ENCODE peak calls at places on chromosomes 3 and 15, in seven cellular contexts. One of them, this sample, is unnamed.

GRCh38 chr15:77784361-77785292 is 151.9 kb upstream of the LINGO1 start:
- DNase-seq in HepG2: peak; percentile 14
- DNase-seq in cardiac muscle cell: peak; percentile 30
- DNase-seq in CD4-positive, alpha-beta T cell: no peak
- DNase-seq in stomach: no peak
- DNase-seq in suprapubic skin: no peak
- DNase-seq in upper lobe of left lung: no peak
- DNase-seq in this sample: no peak

GRCh38 chr3:143171141-143171651 is 51.6 kb downstream of the CHST2 start:
- DNase-seq in HepG2: no peak
- DNase-seq in cardiac muscle cell: peak; percentile 75
- DNase-seq in CD4-positive, alpha-beta T cell: no peak
- DNase-seq in stomach: no peak
- DNase-seq in suprapubic skin: no peak
- DNase-seq in upper lobe of left lung: no peak
- DNase-seq in this sample: no peak

GRCh38 chr15:63019539-63020109 is 22.9 kb upstream of the TPM1 start:
- DNase-seq in HepG2: peak; percentile 50
- DNase-seq in cardiac muscle cell: peak; percentile 74
- DNase-seq in CD4-positive, alpha-beta T cell: no peak
- DNase-seq in stomach: peak; percentile 69
- DNase-seq in suprapubic skin: no peak
- DNase-seq in upper lobe of left lung: no peak
- DNase-seq in this sample: no peak

GRCh38 chr3:174342941-174343431 is 516.1 kb upstream of the NAALADL2 start:
- DNase-seq in HepG2: no peak
- DNase-seq in cardiac muscle cell: peak; percentile 19
- DNase-seq in CD4-positive, alpha-beta T cell: no peak
- DNase-seq in stomach: no peak
- DNase-seq in suprapubic skin: no peak
- DNase-seq in upper lobe of left lung: no peak
- DNase-seq in this sample: no peak

GRCh38 chr3:106001923-106002322 is 133.1 kb upstream of the CBLB start:
- DNase-seq in HepG2: no peak
- DNase-seq in cardiac muscle cell: no peak
- DNase-seq in CD4-positive, alpha-beta T cell: no peak
- DNase-seq in stomach: no peak
- DNase-seq in suprapubic skin: no peak
- DNase-seq in upper lobe of left lung: no peak
- DNase-seq in this sample: no peak

GRCh38 chr15:68733666-68734065 is 87.0 kb downstream of the ANP32A start:
- DNase-seq in HepG2: no peak
- DNase-seq in cardiac muscle cell: peak; percentile 14
- DNase-seq in CD4-positive, alpha-beta T cell: no peak
- DNase-seq in stomach: no peak
- DNase-seq in suprapubic skin: no peak
- DNase-seq in upper lobe of left lung: no peak
- DNase-seq in this sample: no peak

GRCh38 chr3:23481660-23482278 is 278.6 kb downstream of the UBE2E2 start:
- DNase-seq in HepG2: no peak
- DNase-seq in cardiac muscle cell: peak; percentile 33
- DNase-seq in CD4-positive, alpha-beta T cell: no peak
- DNase-seq in stomach: no peak
- DNase-seq in suprapubic skin: no peak
- DNase-seq in upper lobe of left lung: no peak
- DNase-seq in this sample: no peak

GRCh38 chr15:61910839-61911369 is 149.3 kb downstream of the VPS13C start:
- DNase-seq in HepG2: no peak
- DNase-seq in cardiac muscle cell: no peak
- DNase-seq in CD4-positive, alpha-beta T cell: no peak
- DNase-seq in stomach: no peak
- DNase-seq in suprapubic skin: no peak
- DNase-seq in upper lobe of left lung: no peak
- DNase-seq in this sample: no peak

GRCh38 chr3:4492240-4493007 is 724 bp upstream of the ITPR1 start:
- DNase-seq in HepG2: peak; percentile 50
- DNase-seq in cardiac muscle cell: peak; percentile 83
- DNase-seq in CD4-positive, alpha-beta T cell: peak; percentile 50
- DNase-seq in stomach: peak; percentile 62
- DNase-seq in suprapubic skin: peak; percentile 83
- DNase-seq in upper lobe of left lung: peak; percentile 15
- DNase-seq in this sample: peak; percentile 50

GRCh38 chr3:190003730-190004129 is 117.0 kb downstream of the P3H2 start:
- DNase-seq in HepG2: no peak
- DNase-seq in cardiac muscle cell: peak; percentile 61
- DNase-seq in CD4-positive, alpha-beta T cell: no peak
- DNase-seq in stomach: no peak
- DNase-seq in suprapubic skin: no peak
- DNase-seq in upper lobe of left lung: no peak
- DNase-seq in this sample: no peak

GRCh38 chr3:50246517-50246954 is 10.5 kb downstream of the GNAI2 start:
- DNase-seq in HepG2: no peak
- DNase-seq in cardiac muscle cell: peak; percentile 92
- DNase-seq in CD4-positive, alpha-beta T cell: peak; percentile 73
- DNase-seq in stomach: no peak
- DNase-seq in suprapubic skin: no peak
- DNase-seq in upper lobe of left lung: no peak
- DNase-seq in this sample: peak; percentile 82

GRCh38 chr3:187828571-187829452 is 83.5 kb upstream of the BCL6 start:
- DNase-seq in HepG2: peak; percentile 64
- DNase-seq in cardiac muscle cell: no peak
- DNase-seq in CD4-positive, alpha-beta T cell: no peak
- DNase-seq in stomach: no peak
- DNase-seq in suprapubic skin: no peak
- DNase-seq in upper lobe of left lung: no peak
- DNase-seq in this sample: no peak

GRCh38 chr3:197522881-197523342 is 32.9 kb downstream of the BDH1 start:
- DNase-seq in HepG2: no peak
- DNase-seq in cardiac muscle cell: peak; percentile 79
- DNase-seq in CD4-positive, alpha-beta T cell: no peak
- DNase-seq in stomach: no peak
- DNase-seq in suprapubic skin: no peak
- DNase-seq in upper lobe of left lung: no peak
- DNase-seq in this sample: no peak

GRCh38 chr3:189995129-189995528 is 125.6 kb downstream of the P3H2 start:
- DNase-seq in HepG2: no peak
- DNase-seq in cardiac muscle cell: peak; percentile 37
- DNase-seq in CD4-positive, alpha-beta T cell: no peak
- DNase-seq in stomach: no peak
- DNase-seq in suprapubic skin: no peak
- DNase-seq in upper lobe of left lung: no peak
- DNase-seq in this sample: no peak

GRCh38 chr3:161781381-161781780 is 284.8 kb downstream of the OTOL1 start:
- DNase-seq in HepG2: peak; percentile 0
- DNase-seq in cardiac muscle cell: no peak
- DNase-seq in CD4-positive, alpha-beta T cell: no peak
- DNase-seq in stomach: no peak
- DNase-seq in suprapubic skin: no peak
- DNase-seq in upper lobe of left lung: no peak
- DNase-seq in this sample: no peak

GRCh38 chr3:32296251-32297204 is 58.0 kb downstream of the CMTM8 start:
- DNase-seq in HepG2: peak; percentile 47
- DNase-seq in cardiac muscle cell: peak; percentile 80
- DNase-seq in CD4-positive, alpha-beta T cell: peak; percentile 56
- DNase-seq in stomach: peak; percentile 65
- DNase-seq in suprapubic skin: no peak
- DNase-seq in upper lobe of left lung: no peak
- DNase-seq in this sample: peak; percentile 40

GRCh38 chr3:170829873-170830272 is 40.1 kb downstream of the RPL22L1 start:
- DNase-seq in HepG2: no peak
- DNase-seq in cardiac muscle cell: no peak
- DNase-seq in CD4-positive, alpha-beta T cell: no peak
- DNase-seq in stomach: no peak
- DNase-seq in suprapubic skin: no peak
- DNase-seq in upper lobe of left lung: no peak
- DNase-seq in this sample: no peak

GRCh38 chr3:121508384-121508783 is 37.4 kb downstream of the POLQ start:
- DNase-seq in HepG2: no peak
- DNase-seq in cardiac muscle cell: no peak
- DNase-seq in CD4-positive, alpha-beta T cell: no peak
- DNase-seq in stomach: no peak
- DNase-seq in suprapubic skin: no peak
- DNase-seq in upper lobe of left lung: no peak
- DNase-seq in this sample: no peak

GRCh38 chr15:95202569-95203349 is 971.4 kb downstream of the MCTP2 start:
- DNase-seq in HepG2: no peak
- DNase-seq in cardiac muscle cell: peak; percentile 2
- DNase-seq in CD4-positive, alpha-beta T cell: no peak
- DNase-seq in stomach: no peak
- DNase-seq in suprapubic skin: no peak
- DNase-seq in upper lobe of left lung: no peak
- DNase-seq in this sample: no peak

GRCh38 chr3:136752046-136752326 is 192 bp downstream of the STAG1 start:
- DNase-seq in HepG2: no peak
- DNase-seq in cardiac muscle cell: no peak
- DNase-seq in CD4-positive, alpha-beta T cell: no peak
- DNase-seq in stomach: no peak
- DNase-seq in suprapubic skin: no peak
- DNase-seq in upper lobe of left lung: peak; percentile 96
- DNase-seq in this sample: no peak

GRCh38 chr3:25592510-25592968 is 72.2 kb downstream of the TOP2B start:
- DNase-seq in HepG2: peak; percentile 74
- DNase-seq in cardiac muscle cell: peak; percentile 86
- DNase-seq in CD4-positive, alpha-beta T cell: no peak
- DNase-seq in stomach: no peak
- DNase-seq in suprapubic skin: no peak
- DNase-seq in upper lobe of left lung: no peak
- DNase-seq in this sample: no peak

GRCh38 chr3:195209836-195210551 is 61.0 kb downstream of the XXYLT1 start:
- DNase-seq in HepG2: no peak
- DNase-seq in cardiac muscle cell: peak; percentile 78
- DNase-seq in CD4-positive, alpha-beta T cell: no peak
- DNase-seq in stomach: no peak
- DNase-seq in suprapubic skin: peak; percentile 91
- DNase-seq in upper lobe of left lung: peak; percentile 69
- DNase-seq in this sample: peak; percentile 49

GRCh38 chr15:82086243-82086995 is 40.6 kb upstream of the MEX3B start:
- DNase-seq in HepG2: no peak
- DNase-seq in cardiac muscle cell: no peak
- DNase-seq in CD4-positive, alpha-beta T cell: no peak
- DNase-seq in stomach: no peak
- DNase-seq in suprapubic skin: no peak
- DNase-seq in upper lobe of left lung: no peak
- DNase-seq in this sample: no peak

DNA sequence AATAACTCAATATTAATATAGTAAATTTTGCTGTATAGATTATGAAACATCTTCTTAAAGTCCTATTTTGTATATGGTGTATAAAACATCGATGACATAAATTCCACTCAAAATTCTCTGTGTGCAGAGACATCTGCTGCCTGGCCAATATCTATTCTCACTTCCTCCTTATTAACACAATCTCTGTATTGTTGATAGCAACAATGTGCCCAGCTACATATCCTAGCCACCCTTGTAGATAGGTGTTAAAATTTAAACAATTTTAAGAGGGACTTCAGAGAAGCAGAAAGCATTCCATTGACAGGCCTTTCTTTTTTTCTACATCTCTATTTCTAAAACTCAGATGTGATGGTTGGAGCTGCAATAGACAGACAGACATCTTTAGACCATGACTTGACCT is 72.3 kb downstream of the FGF12 start:
- DNase-seq in HepG2: no peak
- DNase-seq in cardiac muscle cell: no peak
- DNase-seq in CD4-positive, alpha-beta T cell: no peak
- DNase-seq in stomach: no peak
- DNase-seq in suprapubic skin: no peak
- DNase-seq in upper lobe of left lung: no peak
- DNase-seq in this sample: no peak
- H3K27me3 ChIP-seq in HepG2: no peaks in the 10 kb centered on the region
- H3K27me3 ChIP-seq in cardiac muscle cell: no peaks in the 10 kb centered on the region
- H3K27me3 ChIP-seq in CD4-positive, alpha-beta T cell: no peaks in the 10 kb centered on the region
- H3K27me3 ChIP-seq in stomach: no peaks in the 10 kb centered on the region
- H3K27me3 ChIP-seq in suprapubic skin: no peaks in the 10 kb centered on the region
- H3K27me3 ChIP-seq in upper lobe of left lung: no peaks in the 10 kb centered on the region
- H3K27me3 ChIP-seq in this sample: no peaks in the 10 kb centered on the region

DNA sequence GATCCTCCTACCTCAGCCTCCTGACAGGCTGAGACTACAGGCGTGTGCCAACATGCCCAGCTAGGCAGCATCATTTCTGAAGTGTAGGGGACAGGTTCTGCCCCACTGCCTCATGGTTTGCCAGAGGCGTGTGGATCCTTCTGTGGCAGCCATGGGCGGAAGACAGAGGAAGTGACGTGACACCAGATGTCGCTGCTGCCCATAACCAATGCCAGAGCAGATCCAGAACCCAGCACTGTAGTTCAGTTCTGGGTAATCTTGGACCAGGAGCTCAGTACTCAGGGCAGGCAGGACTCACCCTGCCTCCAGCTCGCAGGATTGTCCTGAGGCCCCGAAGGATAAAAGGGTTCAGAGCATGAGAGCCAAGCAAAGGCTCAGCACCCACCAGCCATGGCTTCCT is 8.2 kb downstream of the RBPMS2 start:
- DNase-seq in HepG2: no peak
- DNase-seq in cardiac muscle cell: no peak
- DNase-seq in CD4-positive, alpha-beta T cell: no peak
- DNase-seq in stomach: no peak
- DNase-seq in suprapubic skin: no peak
- DNase-seq in upper lobe of left lung: no peak
- DNase-seq in this sample: no peak
- TF ChIP-seq CTCF in HepG2: peak; percentile 50
- TF ChIP-seq CTCF in cardiac muscle cell: no peak
- TF ChIP-seq CTCF in CD4-positive, alpha-beta T cell: no peak
- TF ChIP-seq CTCF in stomach: no peak
- TF ChIP-seq CTCF in suprapubic skin: no peak
- TF ChIP-seq CTCF in upper lobe of left lung: no peak
- TF ChIP-seq CTCF in this sample: no peak

DNA sequence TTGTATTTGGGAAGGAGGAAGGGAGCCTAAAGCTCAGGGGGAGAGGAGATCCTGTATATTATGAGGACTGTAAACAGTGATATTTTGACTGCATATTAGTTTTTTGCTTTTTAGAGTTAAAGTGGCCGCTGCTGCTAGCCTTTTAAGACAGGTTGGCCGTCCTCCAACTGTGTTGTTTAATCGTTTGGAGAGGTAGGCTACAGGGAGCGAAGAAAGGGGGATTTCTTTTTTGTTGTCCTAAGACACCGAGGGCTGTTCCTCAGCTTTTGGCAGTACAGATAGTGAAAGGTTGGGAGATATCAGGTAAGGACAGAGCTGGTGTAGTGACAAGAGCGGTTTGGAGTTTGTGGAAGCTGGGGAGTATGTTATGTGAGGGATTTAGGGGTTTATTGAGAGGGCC is 38.2 kb upstream of the RNF7 start:
- DNase-seq in HepG2: no peak
- DNase-seq in cardiac muscle cell: no peak
- DNase-seq in CD4-positive, alpha-beta T cell: no peak
- DNase-seq in stomach: no peak
- DNase-seq in suprapubic skin: no peak
- DNase-seq in upper lobe of left lung: no peak
- DNase-seq in this sample: no peak
- H3K27me3 ChIP-seq in HepG2: no peaks in the 10 kb centered on the region
- H3K27me3 ChIP-seq in cardiac muscle cell: no peaks in the 10 kb centered on the region
- H3K27me3 ChIP-seq in CD4-positive, alpha-beta T cell: no peaks in the 10 kb centered on the region
- H3K27me3 ChIP-seq in stomach: peaks cover 22% of the 10 kb centered on the region
- H3K27me3 ChIP-seq in suprapubic skin: no peaks in the 10 kb centered on the region
- H3K27me3 ChIP-seq in upper lobe of left lung: no peaks in the 10 kb centered on the region
- H3K27me3 ChIP-seq in this sample: no peaks in the 10 kb centered on the region

DNA sequence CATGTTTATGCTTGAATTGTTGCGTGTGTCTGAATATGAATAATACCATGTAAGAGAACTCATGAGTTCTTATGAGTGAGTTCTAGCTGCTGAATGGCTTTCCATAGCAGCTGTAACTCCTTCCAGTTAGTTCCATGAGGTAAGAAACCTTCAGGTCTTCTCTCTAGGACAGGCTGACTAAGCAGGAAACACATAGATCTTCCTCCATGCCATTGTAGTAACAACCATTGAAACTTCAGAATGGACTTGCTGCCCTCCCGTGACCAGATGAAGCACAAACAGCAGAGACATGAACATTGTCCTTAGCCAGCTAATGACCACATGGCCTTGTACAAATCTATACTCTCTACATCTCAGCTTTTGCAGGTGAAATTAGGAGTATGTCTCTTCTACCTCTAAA is 200.0 kb downstream of the ZNF385D start:
- DNase-seq in HepG2: peak; percentile 1
- DNase-seq in cardiac muscle cell: peak; percentile 19
- DNase-seq in CD4-positive, alpha-beta T cell: no peak
- DNase-seq in stomach: no peak
- DNase-seq in suprapubic skin: no peak
- DNase-seq in upper lobe of left lung: no peak
- DNase-seq in this sample: no peak
- TF ChIP-seq CTCF in HepG2: peak; percentile 47
- TF ChIP-seq CTCF in cardiac muscle cell: peak; percentile 3
- TF ChIP-seq CTCF in CD4-positive, alpha-beta T cell: no peak
- TF ChIP-seq CTCF in stomach: no peak
- TF ChIP-seq CTCF in suprapubic skin: no peak
- TF ChIP-seq CTCF in upper lobe of left lung: no peak
- TF ChIP-seq CTCF in this sample: no peak

This sample was measured in Peyer's patch.